ENCODE peak calls at places on chromosomes 4 and X, in seven cellular contexts. Y is H9, N is endodermal cell, L is uterus, P is fibroblast of lung, C is AG04450, T is right cardiac atrium. F is an unnamed sample.

GRCh38 chr4:37243722-37244582 is 591 bp upstream of the NWD2 start:
- DNase-seq in Y (peak), N (peak), L (no peak), P (peak), C (no peak), T (peak), F (no peak)

GRCh38 chrX:151178746-151179145 is 2.4 kb downstream of the GPR50 start:
- DNase-seq in Y (no peak), N (peak), L (no peak), P (no peak), C (no peak), T (no peak), F (no peak)

GRCh38 chrX:10769696-10770619 is 149.6 kb upstream of the MID1 start:
- DNase-seq in Y (no peak), N (no peak), L (peak), P (peak), C (peak), T (peak), F (no peak)

GRCh38 chrX:129632443-129632842 is 22.3 kb downstream of the APLN start:
- DNase-seq in Y (no peak), N (no peak), L (no peak), P (peak), C (no peak), T (no peak), F (no peak)

GRCh38 chr4:169727616-169728015 is 30.1 kb downstream of the HPF1 start:
- DNase-seq in Y (no peak), N (no peak), L (no peak), P (no peak), C (no peak), T (no peak), F (no peak)

GRCh38 chr4:133802741-133803140 is 398.8 kb downstream of the PABPC4L start:
- DNase-seq in Y (no peak), N (no peak), L (no peak), P (peak), C (no peak), T (no peak), F (no peak)

GRCh38 chr4:179110356-179110755 is 1668.1 kb upstream of the AGA start:
- DNase-seq in Y (no peak), N (no peak), L (no peak), P (peak), C (peak), T (no peak), F (no peak)

GRCh38 chr4:41410049-41410448 is 127.9 kb upstream of the LIMCH1 start:
- DNase-seq in Y (no peak), N (no peak), L (no peak), P (peak), C (no peak), T (no peak), F (no peak)

GRCh38 chr4:153001626-153002025 is 65.5 kb downstream of the FHDC1 start:
- DNase-seq in Y (no peak), N (no peak), L (no peak), P (no peak), C (no peak), T (no peak), F (no peak)

GRCh38 chr4:138832563-138832962 is 183.0 kb upstream of the NOCT start:
- DNase-seq in Y (no peak), N (no peak), L (no peak), P (no peak), C (no peak), T (no peak), F (no peak)

GRCh38 chrX:12953420-12953819 is 21.5 kb upstream of the TMSB4X start:
- DNase-seq in Y (no peak), N (no peak), L (no peak), P (no peak), C (no peak), T (no peak), F (no peak)

GRCh38 chrX:130726661-130727060 is 176.3 kb downstream of the ENOX2 start:
- DNase-seq in Y (no peak), N (no peak), L (no peak), P (peak), C (no peak), T (peak), F (no peak)

GRCh38 chrX:54540289-54540688 is 10.3 kb downstream of the GNL3L start:
- DNase-seq in Y (no peak), N (no peak), L (no peak), P (peak), C (peak), T (no peak), F (no peak)

GRCh38 chr4:15427126-15427525 is 707 bp upstream of the C1QTNF7 start:
- DNase-seq in Y (no peak), N (no peak), L (no peak), P (peak), C (no peak), T (no peak), F (no peak)

GRCh38 chr4:145299380-145300076 is 119.1 kb upstream of the OTUD4 start:
- DNase-seq in Y (no peak), N (no peak), L (no peak), P (peak), C (no peak), T (no peak), F (no peak)

GRCh38 chr4:80989921-80990544 is 40.5 kb upstream of the BMP3 start:
- DNase-seq in Y (no peak), N (peak), L (no peak), P (peak), C (peak), T (no peak), F (peak)

GRCh38 chr4:18961879-18962278 is 940.3 kb upstream of the LCORL start:
- DNase-seq in Y (no peak), N (no peak), L (no peak), P (no peak), C (no peak), T (no peak), F (no peak)

GRCh38 chr4:43251760-43252317 is 359.3 kb downstream of the GRXCR1 start:
- DNase-seq in Y (no peak), N (no peak), L (no peak), P (peak), C (no peak), T (no peak), F (peak)

GRCh38 chrX:39477438-39478120 is 620.2 kb downstream of the BCOR start:
- DNase-seq in Y (peak), N (peak), L (no peak), P (peak), C (no peak), T (peak), F (peak)

GRCh38 chr4:158159718-158160094 is 13.1 kb downstream of the GASK1B start:
- DNase-seq in Y (no peak), N (no peak), L (no peak), P (peak), C (no peak), T (no peak), F (no peak)

GRCh38 chrX:115350696-115351408 is 61.3 kb downstream of the LUZP4 start:
- DNase-seq in Y (no peak), N (no peak), L (no peak), P (no peak), C (no peak), T (no peak), F (no peak)

GRCh38 chr4:112290341-112290740 is 4.6 kb upstream of the TIFA start:
- DNase-seq in Y (no peak), N (no peak), L (no peak), P (no peak), C (no peak), T (no peak), F (no peak)

GRCh38 chrX:123648028-123648810 is 84.6 kb downstream of the THOC2 start:
- DNase-seq in Y (peak), N (peak), L (no peak), P (peak), C (peak), T (no peak), F (no peak)

GRCh38 chr4:76784237-76784636 is 113.7 kb downstream of the SOWAHB start:
- DNase-seq in Y (peak), N (peak), L (no peak), P (no peak), C (no peak), T (no peak), F (peak)

GRCh38 chr4:87046111-87046510 is 111.3 kb downstream of the AFF1 start:
- DNase-seq in Y (no peak), N (no peak), L (no peak), P (peak), C (no peak), T (no peak), F (no peak)
- H3K27ac ChIP-seq in Y (no peak), N (no peak), L (peak), P (peak), C (no peak), T (peak), F (no peak)

GRCh38 chr4:10889819-10890218 is 205.3 kb upstream of the CLNK start:
- DNase-seq in Y (no peak), N (no peak), L (no peak), P (no peak), C (no peak), T (no peak), F (no peak)
- H3K27ac ChIP-seq in Y (no peak), N (no peak), L (no peak), P (no peak), C (no peak), T (no peak), F (no peak)

DNA sequence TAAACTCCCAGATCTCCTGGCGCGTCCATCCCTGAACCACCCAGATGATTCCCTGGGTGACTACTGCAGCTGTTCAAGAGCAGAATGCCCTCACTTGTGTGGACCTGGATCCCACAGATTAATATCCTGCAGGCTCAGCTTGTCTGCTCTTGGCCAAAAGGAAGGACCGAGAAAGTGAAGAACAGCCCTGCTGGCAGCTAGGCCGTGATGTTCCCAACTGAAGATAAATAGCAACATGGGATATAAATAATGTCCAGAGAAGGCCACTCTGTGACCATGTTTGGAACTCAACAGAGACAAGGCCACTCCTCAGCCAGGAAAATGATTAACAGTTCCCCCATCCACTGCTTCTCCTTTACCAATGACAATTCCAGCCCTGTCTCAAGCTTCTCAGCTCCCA is 21.5 kb downstream of the SUPT20HL2 start:
- DNase-seq in Y (no peak), N (no peak), L (peak), P (no peak), C (no peak), T (no peak), F (no peak)
- H3K27ac ChIP-seq in Y (no peak), N (no peak), L (peak), P (no peak), C (no peak), T (peak), F (no peak)

GRCh38 chr4:6095023-6095817 is 77.0 kb upstream of the C4orf50 start:
- DNase-seq in Y (no peak), N (peak), L (no peak), P (peak), C (no peak), T (no peak), F (no peak)
- H3K27ac ChIP-seq in Y (no peak), N (no peak), L (no peak), P (no peak), C (no peak), T (no peak), F (no peak)

GRCh38 chr4:94484818-94485217 is 33.1 kb downstream of the PDLIM5 start:
- DNase-seq in Y (no peak), N (no peak), L (no peak), P (no peak), C (no peak), T (no peak), F (no peak)
- H3K27ac ChIP-seq in Y (no peak), N (no peak), L (no peak), P (no peak), C (no peak), T (no peak), F (no peak)

GRCh38 chr4:10102981-10103330 is 13.6 kb downstream of the WDR1 start:
- DNase-seq in Y (no peak), N (no peak), L (no peak), P (no peak), C (no peak), T (no peak), F (no peak)
- H3K27ac ChIP-seq in Y (no peak), N (peak), L (peak), P (no peak), C (no peak), T (no peak), F (peak)

F was measured in WERI-Rb-1.